ENCODE peak calls at places on chromosomes 16 and 17, in six cellular contexts. One of them, this sample, is unnamed.

GRCh38 chr17:70184770-70185169 is 15.4 kb downstream of the KCNJ2 start:
- DNase-seq in prostate gland: no peak
- DNase-seq in cardiac muscle cell: peak; percentile 36
- DNase-seq in BJ: no peak
- DNase-seq in AG04449: no peak
- DNase-seq in coronary artery: no peak
- DNase-seq in this sample: peak; percentile 17

GRCh38 chr17:39666601-39667261 is 1.5 kb upstream of the PNMT start:
- DNase-seq in prostate gland: no peak
- DNase-seq in cardiac muscle cell: no peak
- DNase-seq in BJ: no peak
- DNase-seq in coronary artery: peak; percentile 85
- DNase-seq in AG04449: no peak
- DNase-seq in this sample: no peak

GRCh38 chr17:75896360-75897075 is at the start of gene TRIM65:
- DNase-seq in prostate gland: peak; percentile 81
- DNase-seq in AG04449: no peak
- DNase-seq in cardiac muscle cell: peak; percentile 82
- DNase-seq in coronary artery: peak; percentile 93
- DNase-seq in BJ: no peak
- DNase-seq in this sample: peak; percentile 71

GRCh38 chr17:63024716-63025115 is 58.7 kb downstream of the TANC2 start:
- DNase-seq in prostate gland: no peak
- DNase-seq in cardiac muscle cell: peak; percentile 43
- DNase-seq in AG04449: no peak
- DNase-seq in coronary artery: no peak
- DNase-seq in BJ: no peak
- DNase-seq in this sample: peak; percentile 42

GRCh38 chr17:81391964-81392908 is 3.0 kb upstream of the BAHCC1 start:
- DNase-seq in cardiac muscle cell: peak; percentile 90
- DNase-seq in AG04449: no peak
- DNase-seq in BJ: no peak
- DNase-seq in prostate gland: no peak
- DNase-seq in coronary artery: no peak
- DNase-seq in this sample: peak; percentile 81

GRCh38 chr16:9370071-9370491 is 278.6 kb downstream of the HAPSTR1 start:
- DNase-seq in prostate gland: no peak
- DNase-seq in BJ: no peak
- DNase-seq in cardiac muscle cell: no peak
- DNase-seq in coronary artery: no peak
- DNase-seq in AG04449: no peak
- DNase-seq in this sample: no peak

GRCh38 chr16:89909777-89910716 is 8.6 kb upstream of the MC1R start:
- DNase-seq in prostate gland: peak; percentile 63
- DNase-seq in coronary artery: no peak
- DNase-seq in BJ: no peak
- DNase-seq in cardiac muscle cell: peak; percentile 81
- DNase-seq in AG04449: no peak
- DNase-seq in this sample: peak; percentile 74

GRCh38 chr16:4203748-4204147 is 38.1 kb downstream of the SRL start:
- DNase-seq in cardiac muscle cell: no peak
- DNase-seq in BJ: no peak
- DNase-seq in AG04449: no peak
- DNase-seq in prostate gland: no peak
- DNase-seq in coronary artery: no peak
- DNase-seq in this sample: no peak

GRCh38 chr17:56715613-56716357 is 117.9 kb downstream of the C17orf67 start:
- DNase-seq in AG04449: no peak
- DNase-seq in BJ: no peak
- DNase-seq in prostate gland: peak; percentile 74
- DNase-seq in cardiac muscle cell: peak; percentile 83
- DNase-seq in coronary artery: peak; percentile 80
- DNase-seq in this sample: peak; percentile 83

GRCh38 chr16:77374384-77374783 is 60.5 kb downstream of the ADAMTS18 start:
- DNase-seq in cardiac muscle cell: no peak
- DNase-seq in BJ: no peak
- DNase-seq in prostate gland: peak; percentile 15
- DNase-seq in coronary artery: no peak
- DNase-seq in AG04449: no peak
- DNase-seq in this sample: no peak

GRCh38 chr16:77375396-77375795 is 59.4 kb downstream of the ADAMTS18 start:
- DNase-seq in coronary artery: no peak
- DNase-seq in BJ: no peak
- DNase-seq in cardiac muscle cell: no peak
- DNase-seq in prostate gland: no peak
- DNase-seq in AG04449: no peak
- DNase-seq in this sample: no peak

GRCh38 chr16:77376358-77376757 is 58.5 kb downstream of the ADAMTS18 start:
- DNase-seq in BJ: no peak
- DNase-seq in cardiac muscle cell: no peak
- DNase-seq in AG04449: no peak
- DNase-seq in coronary artery: no peak
- DNase-seq in prostate gland: no peak
- DNase-seq in this sample: no peak

GRCh38 chr16:77373726-77374125 is 61.1 kb downstream of the ADAMTS18 start:
- DNase-seq in coronary artery: no peak
- DNase-seq in cardiac muscle cell: no peak
- DNase-seq in BJ: no peak
- DNase-seq in AG04449: no peak
- DNase-seq in prostate gland: no peak
- DNase-seq in this sample: no peak
- TF ChIP-seq CTCF in coronary artery: no peak
- TF ChIP-seq CTCF in cardiac muscle cell: no peak
- TF ChIP-seq CTCF in BJ: no peak
- TF ChIP-seq CTCF in AG04449: no peak
- TF ChIP-seq CTCF in prostate gland: no peak
- TF ChIP-seq CTCF in this sample: no peak

DNA sequence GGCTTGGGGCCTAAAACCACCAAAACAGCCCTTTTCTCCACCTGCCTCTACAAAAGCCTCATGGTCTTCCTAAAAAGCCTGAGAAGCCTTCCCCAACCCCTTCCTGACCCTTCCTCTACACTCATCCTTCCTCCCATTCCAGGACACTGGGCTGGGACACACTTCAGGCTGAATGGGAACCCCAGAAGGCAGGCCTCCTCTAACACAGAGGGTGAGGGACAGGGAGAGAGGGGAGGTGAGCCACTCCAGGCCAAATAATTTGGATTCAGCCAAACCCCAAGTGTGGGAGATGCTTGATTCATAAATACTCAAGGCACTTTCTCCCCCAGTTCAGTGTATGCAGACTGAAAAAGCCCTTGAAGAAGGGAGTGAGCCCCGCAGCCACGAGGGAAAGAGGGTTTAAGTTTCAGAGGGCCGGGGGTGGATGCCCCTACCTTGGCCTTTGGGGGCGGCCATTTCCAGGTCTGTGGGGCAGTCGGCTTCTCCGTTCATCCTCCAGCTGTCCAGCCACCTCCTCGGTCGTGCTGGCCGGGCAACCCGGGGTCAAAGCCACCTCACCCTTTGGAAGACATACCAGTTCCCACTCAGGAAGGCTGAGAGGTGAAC is 1.6 kb downstream of the UBTF start:
- DNase-seq in cardiac muscle cell: no peak
- DNase-seq in BJ: no peak
- DNase-seq in prostate gland: no peak
- DNase-seq in coronary artery: no peak
- DNase-seq in AG04449: no peak
- DNase-seq in this sample: no peak
- H3K4me3 ChIP-seq in cardiac muscle cell: peak overlapping the region; percentile 100
- H3K4me3 ChIP-seq in BJ: peak overlapping the region; percentile 45
- H3K4me3 ChIP-seq in prostate gland: peak overlapping the region; percentile 95
- H3K4me3 ChIP-seq in coronary artery: peak overlapping the region; percentile 89
- H3K4me3 ChIP-seq in AG04449: peak overlapping the region; percentile 65
- H3K4me3 ChIP-seq in this sample: peak overlapping the region; percentile 83

GRCh38 chr17:9951803-9952202 is 46.7 kb upstream of the RCVRN start:
- DNase-seq in BJ: no peak
- DNase-seq in coronary artery: no peak
- DNase-seq in cardiac muscle cell: no peak
- DNase-seq in AG04449: no peak
- DNase-seq in prostate gland: no peak
- DNase-seq in this sample: no peak
- TF ChIP-seq CTCF in BJ: no peak
- TF ChIP-seq CTCF in coronary artery: no peak
- TF ChIP-seq CTCF in cardiac muscle cell: no peak
- TF ChIP-seq CTCF in AG04449: no peak
- TF ChIP-seq CTCF in prostate gland: no peak
- TF ChIP-seq CTCF in this sample: no peak

DNA sequence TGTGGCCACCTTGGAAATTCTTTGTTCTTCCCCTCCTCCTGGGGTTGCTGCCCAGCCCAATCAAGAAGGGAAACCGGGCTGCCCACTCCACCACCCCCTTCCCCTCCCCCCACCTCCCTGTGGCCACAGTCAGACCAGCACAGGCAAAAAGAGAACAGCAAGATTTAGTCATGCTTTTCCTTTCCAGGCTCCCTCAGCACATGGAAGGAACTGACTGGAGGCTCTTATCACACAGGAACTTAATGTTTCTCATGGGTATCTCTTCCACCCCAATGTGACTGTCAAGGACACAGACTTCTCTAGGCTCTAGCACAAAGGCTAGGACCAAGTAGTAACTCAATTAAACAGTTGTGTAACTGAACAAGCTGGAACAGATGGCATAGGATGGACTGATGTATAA is 3.0 kb upstream of the CCL1 start:
- DNase-seq in coronary artery: no peak
- DNase-seq in prostate gland: no peak
- DNase-seq in cardiac muscle cell: no peak
- DNase-seq in AG04449: no peak
- DNase-seq in BJ: no peak
- DNase-seq in this sample: no peak
- H3K4me3 ChIP-seq in coronary artery: no peak overlapping the region
- H3K4me3 ChIP-seq in prostate gland: no peak overlapping the region
- H3K4me3 ChIP-seq in cardiac muscle cell: no peak overlapping the region
- H3K4me3 ChIP-seq in AG04449: no peak overlapping the region
- H3K4me3 ChIP-seq in BJ: no peak overlapping the region
- H3K4me3 ChIP-seq in this sample: no peak overlapping the region

DNA sequence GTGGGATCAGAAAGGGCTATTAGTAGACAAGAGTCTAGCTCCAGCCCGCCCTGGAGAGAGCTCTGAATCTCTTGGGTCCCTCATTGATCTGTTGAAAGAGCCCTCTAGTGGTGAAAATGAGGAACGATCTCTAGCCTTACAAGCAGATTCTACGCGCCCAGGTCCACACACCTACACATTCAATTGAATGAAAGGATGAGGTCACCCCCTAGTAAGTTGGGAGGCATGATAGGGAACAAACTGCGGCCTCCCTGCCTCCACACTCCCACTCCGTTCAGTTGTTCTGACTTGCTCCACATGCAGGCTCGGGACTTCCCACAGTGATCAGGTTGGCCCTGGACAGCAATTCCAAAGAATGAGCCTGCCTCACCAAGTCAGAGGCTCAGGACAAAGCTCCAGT is 2.9 kb upstream of the CACNG3 start:
- DNase-seq in BJ: no peak
- DNase-seq in prostate gland: no peak
- DNase-seq in AG04449: no peak
- DNase-seq in cardiac muscle cell: peak; percentile 48
- DNase-seq in coronary artery: no peak
- DNase-seq in this sample: peak; percentile 29
- TF ChIP-seq CTCF in BJ: peak; percentile 52
- TF ChIP-seq CTCF in prostate gland: no peak
- TF ChIP-seq CTCF in AG04449: peak; percentile 40
- TF ChIP-seq CTCF in cardiac muscle cell: peak; percentile 64
- TF ChIP-seq CTCF in coronary artery: no peak
- TF ChIP-seq CTCF in this sample: peak; percentile 55

DNA sequence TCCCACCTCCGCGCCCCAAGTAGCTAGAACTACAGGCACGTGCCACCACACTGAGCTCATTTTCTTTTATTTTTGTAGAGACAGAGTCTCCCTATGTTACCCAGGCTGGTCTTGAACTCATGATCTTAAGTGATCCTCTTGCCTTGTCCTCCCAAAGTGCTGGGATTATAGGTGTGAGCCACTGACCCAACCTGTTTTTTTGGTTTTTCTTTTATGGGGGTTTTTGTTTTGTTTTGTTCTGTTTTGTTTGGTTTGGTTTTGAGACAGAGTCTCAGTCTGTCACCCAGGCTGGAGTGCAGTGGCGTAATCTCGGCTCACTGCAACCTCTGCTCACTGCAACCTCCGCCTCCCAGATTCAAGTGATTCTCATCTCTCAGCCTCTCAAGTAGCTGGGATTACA is 16.4 kb downstream of the GID4 start:
- DNase-seq in AG04449: no peak
- DNase-seq in coronary artery: no peak
- DNase-seq in BJ: no peak
- DNase-seq in prostate gland: no peak
- DNase-seq in cardiac muscle cell: no peak
- DNase-seq in this sample: no peak
- H3K4me3 ChIP-seq in AG04449: no peak overlapping the region
- H3K4me3 ChIP-seq in coronary artery: no peak overlapping the region
- H3K4me3 ChIP-seq in BJ: no peak overlapping the region
- H3K4me3 ChIP-seq in prostate gland: no peak overlapping the region
- H3K4me3 ChIP-seq in cardiac muscle cell: no peak overlapping the region
- H3K4me3 ChIP-seq in this sample: no peak overlapping the region

DNA sequence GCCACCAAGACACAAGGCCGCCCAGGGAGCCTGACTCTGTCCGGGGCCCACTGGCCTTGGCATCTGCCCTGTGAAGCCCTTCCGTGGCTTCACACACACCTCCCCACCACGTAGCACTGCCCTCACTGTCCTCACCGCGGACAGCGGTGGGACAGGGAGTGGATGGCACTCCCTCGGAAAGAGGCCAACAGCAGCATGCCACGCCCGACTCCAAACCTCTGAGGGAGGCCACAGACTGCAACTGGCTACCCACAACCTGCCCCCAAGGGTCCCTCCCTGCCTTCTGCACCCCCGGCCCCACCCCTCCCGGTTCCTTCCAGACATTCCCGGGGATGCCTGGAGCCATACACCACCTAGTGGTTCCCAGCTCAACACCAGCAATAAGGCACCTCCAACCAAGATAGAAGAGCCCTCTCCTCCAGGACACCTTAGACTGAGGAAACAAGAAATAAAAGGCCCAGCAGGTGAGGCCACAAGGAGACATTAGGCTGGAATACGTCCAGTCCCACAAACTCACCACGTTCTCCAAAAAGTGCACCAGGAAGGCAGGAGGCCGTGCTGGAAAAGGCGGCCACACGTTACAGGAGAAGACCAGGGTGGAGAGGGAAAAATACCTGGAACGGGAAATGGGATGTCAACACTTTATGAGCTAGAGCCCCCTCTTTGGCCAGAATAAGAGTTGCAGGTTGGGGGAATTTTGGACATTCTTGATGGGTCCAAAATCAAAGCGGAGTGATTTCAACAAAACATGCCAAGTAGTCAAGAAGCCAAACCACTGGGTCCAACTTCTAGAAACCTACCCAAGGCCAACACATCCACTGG is 310.0 kb downstream of the SOX9 start:
- DNase-seq in coronary artery: no peak
- DNase-seq in cardiac muscle cell: peak; percentile 26
- DNase-seq in prostate gland: no peak
- DNase-seq in AG04449: no peak
- DNase-seq in BJ: no peak
- DNase-seq in this sample: no peak
- TF ChIP-seq CTCF in coronary artery: no peak
- TF ChIP-seq CTCF in cardiac muscle cell: peak; percentile 43
- TF ChIP-seq CTCF in prostate gland: no peak
- TF ChIP-seq CTCF in AG04449: no peak
- TF ChIP-seq CTCF in BJ: peak; percentile 19
- TF ChIP-seq CTCF in this sample: peak; percentile 42

GRCh38 chr17:15648384-15648783 is 28.9 kb upstream of the FBXW10B start:
- DNase-seq in AG04449: no peak
- DNase-seq in cardiac muscle cell: no peak
- DNase-seq in coronary artery: no peak
- DNase-seq in prostate gland: no peak
- DNase-seq in BJ: no peak
- DNase-seq in this sample: no peak
- H3K4me3 ChIP-seq in AG04449: peak overlapping the region; percentile 99
- H3K4me3 ChIP-seq in cardiac muscle cell: no peak overlapping the region
- H3K4me3 ChIP-seq in coronary artery: no peak overlapping the region
- H3K4me3 ChIP-seq in prostate gland: no peak overlapping the region
- H3K4me3 ChIP-seq in BJ: no peak overlapping the region
- H3K4me3 ChIP-seq in this sample: no peak overlapping the region

This sample was measured in fibroblast of pulmonary artery.